ENCODE peak calls at places on chromosomes 1 and 21, in six cellular contexts. I is ovary, A is transverse colon, O is NB4, U is neural progenitor cell, X is SK-N-SH. V is an unnamed sample.

GRCh38 chr1:150363426-150364230 is at the start of gene RPRD2:
- DNase-seq in I (peak), A (peak), O (peak), U (peak), X (peak), V (peak)

GRCh38 chr1:169858467-169858866 is 35.2 kb downstream of the SCYL3 start:
- DNase-seq in I (no peak), A (no peak), O (no peak), U (no peak), X (no peak), V (no peak)

GRCh38 chr1:9628541-9629444 is 22.7 kb upstream of the PIK3CD start:
- DNase-seq in I (no peak), A (no peak), O (peak), U (no peak), X (no peak), V (no peak)

GRCh38 chr1:179753061-179753460 is 10.0 kb downstream of the FAM163A start:
- DNase-seq in I (no peak), A (no peak), O (no peak), U (no peak), X (no peak), V (peak)

GRCh38 chr1:157496121-157496526 is 56.2 kb downstream of the FCRL5 start:
- DNase-seq in I (no peak), A (no peak), O (peak), U (peak), X (peak), V (peak)

GRCh38 chr1:30342535-30343141 is 380.7 kb downstream of the MATN1 start:
- DNase-seq in I (no peak), A (no peak), O (no peak), U (peak), X (no peak), V (no peak)

GRCh38 chr1:222732216-222733159 is 4.5 kb upstream of the FAM177B start:
- DNase-seq in I (no peak), A (no peak), O (peak), U (no peak), X (no peak), V (no peak)

GRCh38 chr1:13651279-13651678 is 48.7 kb upstream of the PRDM2 start:
- DNase-seq in I (no peak), A (no peak), O (no peak), U (no peak), X (no peak), V (peak)

GRCh38 chr1:171245458-171246064 is 2.7 kb upstream of the FMO1 start:
- DNase-seq in I (no peak), A (peak), O (peak), U (peak), X (peak), V (peak)

GRCh38 chr1:81158592-81158991 is 642.1 kb upstream of the ADGRL2 start:
- DNase-seq in I (peak), A (no peak), O (no peak), U (peak), X (peak), V (peak)

DNA sequence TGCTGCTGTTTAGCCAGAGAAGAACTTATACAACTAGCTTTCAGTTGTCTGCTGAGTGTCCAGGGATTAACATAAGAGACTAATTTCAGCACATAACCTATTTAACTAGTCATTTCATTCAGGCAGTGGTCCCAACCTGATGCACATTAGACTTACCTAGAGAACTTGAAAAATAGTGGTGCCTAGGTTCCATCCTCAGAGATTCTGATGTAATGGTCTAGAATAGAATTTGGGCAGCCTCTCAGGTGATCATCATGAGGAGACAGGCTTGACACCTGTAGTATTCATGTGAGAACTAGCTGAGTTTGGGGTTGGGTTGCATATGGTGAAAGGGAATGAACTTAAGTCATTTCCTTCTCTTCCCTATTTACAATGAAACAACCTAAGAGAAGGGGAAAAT is 24.8 kb downstream of the CNST start:
- DNase-seq in I (no peak), A (no peak), O (no peak), U (no peak), X (no peak), V (no peak)
- TF ChIP-seq CTCF in I (no peak), A (no peak), O (no peak), U (no peak), X (no peak), V (no peak)

DNA sequence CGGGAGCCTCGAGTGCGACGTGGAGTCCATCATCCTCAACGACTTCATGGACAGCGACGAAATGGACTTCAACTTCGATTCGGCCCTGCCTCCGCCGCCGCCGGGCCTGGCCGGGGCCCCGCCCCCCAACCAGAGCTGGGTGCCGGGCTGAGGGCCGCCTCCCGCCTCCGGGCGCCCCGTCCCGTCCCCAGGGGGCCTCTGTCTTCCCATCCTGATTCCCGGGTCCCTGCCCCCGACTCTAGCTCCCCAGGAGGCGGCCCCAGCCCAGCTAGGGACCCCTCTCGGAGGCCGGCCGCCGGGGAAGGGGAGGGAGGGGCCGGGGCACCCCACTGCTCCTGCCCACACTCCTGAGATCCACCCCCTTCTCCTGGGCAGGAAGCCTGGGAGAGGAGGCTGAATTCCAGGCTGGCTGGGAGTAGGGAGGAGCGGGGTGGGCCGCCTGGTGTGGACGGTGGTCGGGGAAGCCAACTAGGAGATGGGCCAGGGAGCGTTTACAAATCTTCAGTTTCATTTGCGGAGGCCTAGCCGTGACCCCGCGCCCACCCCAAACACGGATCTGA is 21.4 kb downstream of the FOXO6 start:
- DNase-seq in I (peak), A (no peak), O (no peak), U (peak), X (peak), V (no peak)
- H3K4me3 ChIP-seq in I (peak), A (peak), O (no peak), U (peak), X (peak), V (peak)

DNA sequence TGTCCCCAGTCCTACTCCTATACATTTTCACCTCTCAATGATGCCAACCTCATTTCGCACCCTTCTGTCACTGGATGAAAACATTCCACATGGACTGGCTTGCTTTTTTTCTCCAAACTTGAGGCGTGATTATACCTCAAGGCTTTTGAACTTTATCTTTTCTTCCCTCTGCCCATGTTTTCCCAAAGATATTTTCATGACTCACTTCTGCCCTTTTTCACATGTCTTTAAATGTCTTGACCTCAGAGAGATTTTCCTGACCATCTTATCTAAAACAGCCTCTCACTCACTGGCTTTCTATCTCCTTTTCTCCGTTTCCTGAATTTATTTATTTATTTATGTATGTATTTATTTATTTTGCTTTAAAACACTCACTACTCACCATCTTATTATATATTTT is 659.1 kb downstream of the PTPRC start:
- DNase-seq in I (no peak), A (no peak), O (no peak), U (no peak), X (no peak), V (peak)
- TF ChIP-seq CTCF in I (no peak), A (no peak), O (no peak), U (no peak), X (no peak), V (no peak)

DNA sequence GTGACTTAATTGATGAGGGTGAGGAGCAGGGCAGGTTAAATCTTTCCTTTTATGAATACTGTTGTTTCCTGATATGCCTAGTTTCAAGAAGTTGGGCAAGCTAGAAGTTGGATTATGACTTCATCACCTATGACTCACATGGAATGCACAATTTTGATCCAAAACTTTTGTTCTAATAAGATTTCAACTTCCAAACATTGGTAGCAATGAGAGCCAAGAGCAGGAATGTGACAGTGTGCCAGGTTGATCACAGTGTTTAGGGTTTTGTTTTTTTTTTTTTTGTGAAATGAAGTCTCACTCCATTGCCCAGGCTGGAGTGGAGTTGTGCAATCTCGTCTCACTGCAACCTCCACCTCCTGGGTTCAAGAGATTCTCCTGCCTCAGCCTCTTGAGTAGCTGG is 349.4 kb downstream of the DUSP10 start:
- DNase-seq in I (no peak), A (peak), O (no peak), U (no peak), X (no peak), V (peak)
- H3K4me3 ChIP-seq in I (no peak), A (no peak), O (no peak), U (no peak), X (no peak), V (no peak)

DNA sequence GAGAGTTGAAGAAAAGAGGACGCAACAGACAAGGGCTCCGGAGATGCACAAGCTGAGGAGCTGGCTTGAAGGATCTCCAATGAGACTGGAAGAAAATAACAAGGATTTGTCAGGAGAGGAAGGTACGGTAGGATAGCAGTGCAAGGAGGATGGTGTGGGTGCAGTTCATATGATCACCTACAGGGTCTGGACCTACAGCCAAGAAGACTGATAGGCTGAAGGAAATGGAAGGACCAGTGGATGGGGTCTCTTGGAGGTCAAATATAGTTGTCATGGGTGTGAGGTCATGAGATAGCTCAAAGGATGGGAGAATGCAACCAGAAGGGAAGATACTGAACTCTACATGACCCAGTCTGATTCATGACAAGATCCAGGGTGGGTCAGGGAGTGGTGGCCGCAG is 15.2 kb upstream of the KANK4 start:
- DNase-seq in I (no peak), A (no peak), O (no peak), U (no peak), X (no peak), V (no peak)
- TF ChIP-seq CTCF in I (no peak), A (no peak), O (no peak), U (peak), X (no peak), V (peak)

DNA sequence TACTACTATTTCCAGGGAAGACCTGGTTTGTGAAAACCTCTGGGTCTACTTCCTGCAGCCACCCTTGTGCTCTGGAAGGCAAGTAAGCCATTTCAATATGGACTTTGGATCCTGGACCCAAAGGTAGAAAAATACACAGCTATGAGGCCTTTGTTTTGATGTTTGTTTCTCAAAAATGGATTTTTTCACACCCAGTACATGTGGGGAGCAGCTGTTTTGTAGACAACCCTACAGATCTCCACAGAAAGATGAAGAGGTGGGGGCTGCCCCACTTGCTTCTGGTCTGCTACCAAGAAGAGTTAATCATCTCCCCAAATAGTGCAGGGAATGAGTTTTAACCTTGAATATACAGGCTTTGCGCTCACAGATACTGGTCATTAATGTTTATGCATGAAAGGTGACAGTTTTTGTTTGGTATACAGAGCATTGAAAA is 29.2 kb downstream of the ZNF281 start:
- DNase-seq in I (no peak), A (no peak), O (no peak), U (no peak), X (no peak), V (no peak)
- H3K4me3 ChIP-seq in I (no peak), A (no peak), O (no peak), U (no peak), X (no peak), V (no peak)

GRCh38 chr21:29359718-29360117 is 61.0 kb downstream of the BACH1 start:
- DNase-seq in I (no peak), A (no peak), O (no peak), U (no peak), X (no peak), V (no peak)

GRCh38 chr21:29366532-29366931 is 67.8 kb downstream of the BACH1 start:
- DNase-seq in I (no peak), A (no peak), O (no peak), U (no peak), X (no peak), V (no peak)

GRCh38 chr21:29365636-29366305 is 67.0 kb downstream of the BACH1 start:
- DNase-seq in I (no peak), A (no peak), O (no peak), U (peak), X (no peak), V (no peak)

GRCh38 chr21:29362758-29363157 is 64.0 kb downstream of the BACH1 start:
- DNase-seq in I (no peak), A (no peak), O (no peak), U (no peak), X (no peak), V (no peak)

DNA sequence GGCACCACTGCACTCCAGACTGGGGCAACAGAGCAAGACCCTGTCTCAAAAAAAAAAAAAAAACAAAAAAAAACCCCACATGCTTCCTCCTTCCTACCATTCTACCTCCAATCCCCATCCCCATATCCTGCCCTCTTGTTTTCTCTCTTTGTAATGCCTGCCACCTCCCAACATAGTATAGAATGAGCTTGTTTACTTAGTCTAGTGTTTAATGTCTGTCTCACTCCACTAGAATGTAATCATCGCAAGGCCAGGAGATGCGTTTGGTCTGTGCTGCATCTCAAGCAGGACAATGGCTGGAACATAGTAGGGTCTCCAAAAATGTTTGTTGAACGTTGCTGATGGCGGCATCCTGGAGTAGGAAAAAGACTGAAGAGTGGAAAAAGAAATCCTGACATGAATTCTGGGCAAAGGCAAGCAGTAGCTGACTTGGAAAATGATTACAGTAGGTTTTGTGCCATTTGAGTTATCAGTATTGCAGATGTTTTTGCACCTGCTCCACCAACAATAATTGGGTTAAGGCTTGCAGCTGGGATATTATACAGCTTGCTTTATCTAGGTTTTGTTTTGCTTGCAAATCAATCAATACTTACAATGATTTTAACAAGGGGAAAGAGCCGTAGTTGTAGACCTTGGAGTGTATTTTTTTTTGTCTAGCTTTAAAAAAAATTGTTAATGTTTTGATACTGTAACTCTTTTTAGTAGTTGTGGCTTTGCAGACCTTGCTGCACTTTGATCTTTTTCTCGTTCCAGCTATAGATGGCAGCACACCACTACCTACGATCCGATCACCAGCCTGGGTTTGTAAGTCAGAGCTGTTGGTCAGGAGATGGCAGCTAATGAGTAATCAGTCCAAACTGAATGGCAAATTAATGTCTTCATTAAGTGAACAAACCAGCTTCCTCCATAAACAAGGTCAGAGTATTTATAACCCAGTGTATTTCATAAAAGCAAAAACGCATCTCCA is 62.4 kb downstream of the BACH1 start:
- DNase-seq in I (no peak), A (no peak), O (peak), U (peak), X (no peak), V (no peak)
- TF ChIP-seq CTCF in I (no peak), A (no peak), O (no peak), U (peak), X (no peak), V (no peak)

GRCh38 chr1:224109981-224110380 is 3.9 kb upstream of the FBXO28 start:
- DNase-seq in I (no peak), A (no peak), O (no peak), U (no peak), X (no peak), V (no peak)

GRCh38 chr1:224107282-224107625 is 6.7 kb upstream of the FBXO28 start:
- DNase-seq in I (no peak), A (no peak), O (no peak), U (no peak), X (no peak), V (no peak)

GRCh38 chr1:224108991-224109390 is 4.9 kb upstream of the FBXO28 start:
- DNase-seq in I (no peak), A (no peak), O (no peak), U (no peak), X (no peak), V (no peak)

DNA sequence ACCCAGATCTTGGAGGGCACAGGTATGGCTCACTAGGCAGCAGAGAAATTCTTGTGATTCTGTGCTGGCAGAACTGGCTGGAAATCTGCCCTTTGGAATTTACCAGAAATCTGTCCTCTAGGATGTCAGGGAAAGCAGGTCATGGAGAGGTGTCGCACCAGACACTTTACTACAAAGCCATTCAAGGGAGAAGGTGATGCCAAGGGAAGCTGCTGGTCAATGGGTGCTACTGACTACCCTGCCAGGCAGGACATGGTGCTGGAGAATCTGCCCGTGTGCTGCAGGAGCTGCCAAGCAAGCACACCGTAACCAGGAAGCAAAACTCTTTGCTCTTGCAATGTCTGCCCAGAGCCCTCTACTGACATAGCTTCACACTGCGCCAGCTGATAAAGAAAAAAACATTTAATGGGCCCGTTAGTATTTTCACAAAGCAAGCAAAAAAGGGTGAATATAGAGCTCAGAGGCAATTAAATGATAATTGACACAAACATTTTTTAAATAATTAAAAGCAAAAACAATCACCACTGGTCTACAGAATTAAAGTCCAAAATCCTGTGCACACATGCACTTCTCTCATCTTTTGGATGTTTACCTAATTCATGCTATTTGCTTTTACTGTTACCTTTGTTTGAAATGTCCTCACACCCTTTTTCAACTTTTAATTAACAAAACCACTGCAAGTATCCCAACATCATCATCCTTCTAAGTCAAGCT is 7.2 kb upstream of the FBXO28 start:
- DNase-seq in I (no peak), A (peak), O (peak), U (peak), X (peak), V (peak)
- H3K4me3 ChIP-seq in I (no peak), A (no peak), O (no peak), U (no peak), X (no peak), V (no peak)